ENCODE peak calls at places on chromosomes 1 and 21, in seven cellular contexts. One of them, this sample, is unnamed.

GRCh38 chr21:17250651-17251294 is 262.1 kb upstream of the CXADR start:
- DNase-seq in CD4-positive, alpha-beta T cell: no peak
- DNase-seq in progenitor cell of endocrine pancreas: no peak
- DNase-seq in ACHN: no peak
- DNase-seq in effector CD4-positive, alpha-beta T cell: no peak
- DNase-seq in WTC11: no peak
- DNase-seq in RPMI8226: no peak
- DNase-seq in this sample: no peak

GRCh38 chr1:15966081-15966955 is 9.6 kb downstream of the ZBTB17 start:
- DNase-seq in CD4-positive, alpha-beta T cell: no peak
- DNase-seq in progenitor cell of endocrine pancreas: no peak
- DNase-seq in ACHN: no peak
- DNase-seq in effector CD4-positive, alpha-beta T cell: peak; percentile 43
- DNase-seq in WTC11: no peak
- DNase-seq in RPMI8226: no peak
- DNase-seq in this sample: no peak

GRCh38 chr21:17461014-17461413 is 51.8 kb upstream of the CXADR start:
- DNase-seq in CD4-positive, alpha-beta T cell: no peak
- DNase-seq in progenitor cell of endocrine pancreas: no peak
- DNase-seq in ACHN: no peak
- DNase-seq in effector CD4-positive, alpha-beta T cell: no peak
- DNase-seq in WTC11: no peak
- DNase-seq in RPMI8226: no peak
- DNase-seq in this sample: no peak

GRCh38 chr1:21620461-21620860 is 48.7 kb downstream of the RAP1GAP start:
- DNase-seq in CD4-positive, alpha-beta T cell: no peak
- DNase-seq in progenitor cell of endocrine pancreas: no peak
- DNase-seq in ACHN: no peak
- DNase-seq in effector CD4-positive, alpha-beta T cell: no peak
- DNase-seq in WTC11: no peak
- DNase-seq in RPMI8226: no peak
- DNase-seq in this sample: no peak

GRCh38 chr1:68442822-68443556 is 6.8 kb downstream of the RPE65 start:
- DNase-seq in CD4-positive, alpha-beta T cell: no peak
- DNase-seq in progenitor cell of endocrine pancreas: no peak
- DNase-seq in ACHN: peak; percentile 81
- DNase-seq in effector CD4-positive, alpha-beta T cell: no peak
- DNase-seq in WTC11: peak; percentile 48
- DNase-seq in RPMI8226: peak; percentile 14
- DNase-seq in this sample: no peak

GRCh38 chr1:218938259-218938658 is 235.4 kb upstream of the LYPLAL1 start:
- DNase-seq in CD4-positive, alpha-beta T cell: no peak
- DNase-seq in progenitor cell of endocrine pancreas: no peak
- DNase-seq in ACHN: no peak
- DNase-seq in effector CD4-positive, alpha-beta T cell: no peak
- DNase-seq in WTC11: no peak
- DNase-seq in RPMI8226: no peak
- DNase-seq in this sample: no peak

GRCh38 chr1:208134491-208134890 is 109.7 kb downstream of the PLXNA2 start:
- DNase-seq in CD4-positive, alpha-beta T cell: no peak
- DNase-seq in progenitor cell of endocrine pancreas: no peak
- DNase-seq in ACHN: no peak
- DNase-seq in effector CD4-positive, alpha-beta T cell: no peak
- DNase-seq in WTC11: peak; percentile 17
- DNase-seq in RPMI8226: no peak
- DNase-seq in this sample: no peak

GRCh38 chr1:119829636-119830035 is 18.4 kb upstream of the REG4 start:
- DNase-seq in CD4-positive, alpha-beta T cell: no peak
- DNase-seq in progenitor cell of endocrine pancreas: no peak
- DNase-seq in ACHN: no peak
- DNase-seq in effector CD4-positive, alpha-beta T cell: no peak
- DNase-seq in WTC11: no peak
- DNase-seq in RPMI8226: no peak
- DNase-seq in this sample: no peak

GRCh38 chr1:212970085-212970484 is 19.7 kb downstream of the VASH2 start:
- DNase-seq in CD4-positive, alpha-beta T cell: no peak
- DNase-seq in progenitor cell of endocrine pancreas: no peak
- DNase-seq in ACHN: peak; percentile 10
- DNase-seq in effector CD4-positive, alpha-beta T cell: no peak
- DNase-seq in WTC11: no peak
- DNase-seq in RPMI8226: no peak
- DNase-seq in this sample: no peak

GRCh38 chr1:16720403-16721223 is 19.7 kb upstream of the RNU1-4 start:
- DNase-seq in CD4-positive, alpha-beta T cell: no peak
- DNase-seq in progenitor cell of endocrine pancreas: no peak
- DNase-seq in ACHN: no peak
- DNase-seq in effector CD4-positive, alpha-beta T cell: no peak
- DNase-seq in WTC11: no peak
- DNase-seq in RPMI8226: no peak
- DNase-seq in this sample: no peak

GRCh38 chr21:45982256-45982757 is 737 bp downstream of the COL6A1 start:
- DNase-seq in CD4-positive, alpha-beta T cell: no peak
- DNase-seq in progenitor cell of endocrine pancreas: no peak
- DNase-seq in ACHN: peak; percentile 6
- DNase-seq in effector CD4-positive, alpha-beta T cell: no peak
- DNase-seq in WTC11: peak; percentile 35
- DNase-seq in RPMI8226: no peak
- DNase-seq in this sample: no peak

GRCh38 chr1:81832573-81832972 is 31.8 kb downstream of the ADGRL2 start:
- DNase-seq in CD4-positive, alpha-beta T cell: no peak
- DNase-seq in progenitor cell of endocrine pancreas: no peak
- DNase-seq in ACHN: peak; percentile 41
- DNase-seq in effector CD4-positive, alpha-beta T cell: no peak
- DNase-seq in WTC11: no peak
- DNase-seq in RPMI8226: no peak
- DNase-seq in this sample: no peak

GRCh38 chr1:2174348-2175054 is 20.1 kb downstream of the FAAP20 start:
- DNase-seq in CD4-positive, alpha-beta T cell: no peak
- DNase-seq in progenitor cell of endocrine pancreas: peak; percentile 56
- DNase-seq in ACHN: peak; percentile 50
- DNase-seq in effector CD4-positive, alpha-beta T cell: no peak
- DNase-seq in WTC11: peak; percentile 84
- DNase-seq in RPMI8226: peak; percentile 52
- DNase-seq in this sample: no peak

GRCh38 chr1:36766481-36766880 is 267.8 kb downstream of the GRIK3 start:
- DNase-seq in CD4-positive, alpha-beta T cell: no peak
- DNase-seq in progenitor cell of endocrine pancreas: no peak
- DNase-seq in ACHN: no peak
- DNase-seq in effector CD4-positive, alpha-beta T cell: no peak
- DNase-seq in WTC11: no peak
- DNase-seq in RPMI8226: no peak
- DNase-seq in this sample: no peak

GRCh38 chr1:226640288-226640687 is 91.7 kb downstream of the STUM start:
- DNase-seq in CD4-positive, alpha-beta T cell: no peak
- DNase-seq in progenitor cell of endocrine pancreas: no peak
- DNase-seq in ACHN: no peak
- DNase-seq in effector CD4-positive, alpha-beta T cell: no peak
- DNase-seq in WTC11: no peak
- DNase-seq in RPMI8226: no peak
- DNase-seq in this sample: no peak

GRCh38 chr1:34978926-34979325 is 6.2 kb downstream of the TMEM35B start:
- DNase-seq in CD4-positive, alpha-beta T cell: no peak
- DNase-seq in progenitor cell of endocrine pancreas: no peak
- DNase-seq in ACHN: no peak
- DNase-seq in effector CD4-positive, alpha-beta T cell: no peak
- DNase-seq in WTC11: no peak
- DNase-seq in RPMI8226: no peak
- DNase-seq in this sample: no peak

GRCh38 chr1:159197767-159198557 is 6.7 kb upstream of the ACKR1 start:
- DNase-seq in CD4-positive, alpha-beta T cell: no peak
- DNase-seq in progenitor cell of endocrine pancreas: peak; percentile 72
- DNase-seq in ACHN: peak; percentile 80
- DNase-seq in effector CD4-positive, alpha-beta T cell: no peak
- DNase-seq in WTC11: peak; percentile 84
- DNase-seq in RPMI8226: peak; percentile 83
- DNase-seq in this sample: peak; percentile 9

GRCh38 chr1:171422489-171422888 is 62.8 kb upstream of the PRRC2C start:
- DNase-seq in CD4-positive, alpha-beta T cell: no peak
- DNase-seq in progenitor cell of endocrine pancreas: no peak
- DNase-seq in ACHN: peak; percentile 39
- DNase-seq in effector CD4-positive, alpha-beta T cell: no peak
- DNase-seq in WTC11: no peak
- DNase-seq in RPMI8226: no peak
- DNase-seq in this sample: no peak

GRCh38 chr1:247147781-247148180 is 24.0 kb downstream of the ZNF124 start:
- DNase-seq in CD4-positive, alpha-beta T cell: no peak
- DNase-seq in progenitor cell of endocrine pancreas: no peak
- DNase-seq in ACHN: no peak
- DNase-seq in effector CD4-positive, alpha-beta T cell: no peak
- DNase-seq in WTC11: no peak
- DNase-seq in RPMI8226: no peak
- DNase-seq in this sample: no peak

GRCh38 chr1:83497563-83497962 is 501.4 kb downstream of the TTLL7 start:
- DNase-seq in CD4-positive, alpha-beta T cell: no peak
- DNase-seq in progenitor cell of endocrine pancreas: no peak
- DNase-seq in ACHN: peak; percentile 2
- DNase-seq in effector CD4-positive, alpha-beta T cell: no peak
- DNase-seq in WTC11: no peak
- DNase-seq in RPMI8226: peak; percentile 17
- DNase-seq in this sample: no peak